ENCODE peak calls at places on chromosomes 1 and 21, in nine cellular contexts. G is WTC11, V is left ventricle myocardium inferior, B is GM23338, X is GM13976, P is Calu3, K is AG09309, O is glutamatergic neuron, A is progenitor cell of endocrine pancreas. U is an unnamed sample.

GRCh38 chr1:88982055-88982454 is 10.4 kb downstream of the KYAT3 start:
- DNase-seq in G (no peak), V (no peak), B (no peak), X (no peak), P (no peak), K (no peak), O (no peak), A (no peak), U (no peak)

GRCh38 chr1:26471498-26472329 is 526 bp upstream of the HMGN2 start:
- DNase-seq in G (peak), V (peak), B (peak), X (peak), P (peak), K (no peak), O (peak), A (peak), U (no peak)

GRCh38 chr1:85102479-85102878 is 54.2 kb upstream of the MCOLN3 start:
- DNase-seq in G (no peak), V (no peak), B (no peak), X (no peak), P (no peak), K (no peak), O (no peak), A (no peak), U (no peak)

GRCh38 chr1:22739648-22740385 is 29.2 kb downstream of the EPHB2 start:
- DNase-seq in G (no peak), V (no peak), B (no peak), X (no peak), P (no peak), K (peak), O (no peak), A (no peak), U (peak)

GRCh38 chr1:58477390-58477789 is 69.1 kb downstream of the OMA1 start:
- DNase-seq in G (no peak), V (no peak), B (no peak), X (no peak), P (no peak), K (no peak), O (no peak), A (no peak), U (no peak)

GRCh38 chr1:19391596-19391981 is 79.5 kb downstream of the SLC66A1 start:
- DNase-seq in G (no peak), V (no peak), B (no peak), X (no peak), P (no peak), K (no peak), O (no peak), A (no peak), U (no peak)

GRCh38 chr21:39048574-39048973 is 134.7 kb downstream of the PSMG1 start:
- DNase-seq in G (no peak), V (no peak), B (no peak), X (no peak), P (peak), K (no peak), O (peak), A (no peak), U (no peak)

GRCh38 chr21:21921410-21922232 is 923.4 kb downstream of the NCAM2 start:
- DNase-seq in G (no peak), V (no peak), B (peak), X (no peak), P (no peak), K (no peak), O (no peak), A (no peak), U (no peak)

GRCh38 chr1:160169553-160170399 is 18.4 kb downstream of the ATP1A4 start:
- DNase-seq in G (peak), V (no peak), B (peak), X (peak), P (no peak), K (no peak), O (no peak), A (no peak), U (no peak)

GRCh38 chr1:111754964-111755320 is 759 bp upstream of the DDX20 start:
- DNase-seq in G (no peak), V (no peak), B (peak), X (no peak), P (peak), K (no peak), O (peak), A (no peak), U (no peak)

GRCh38 chr1:198437352-198437751 is 103.1 kb downstream of the ATP6V1G3 start:
- DNase-seq in G (no peak), V (no peak), B (no peak), X (no peak), P (no peak), K (no peak), O (no peak), A (no peak), U (no peak)

GRCh38 chr1:39490596-39491145 is 765 bp upstream of the BMP8A start:
- DNase-seq in G (peak), V (no peak), B (peak), X (peak), P (no peak), K (no peak), O (peak), A (no peak), U (no peak)

GRCh38 chr1:94274561-94274960 is 37.2 kb upstream of the ARHGAP29 start:
- DNase-seq in G (no peak), V (no peak), B (no peak), X (no peak), P (no peak), K (no peak), O (no peak), A (no peak), U (no peak)

GRCh38 chr1:63917571-63918394 is 144.0 kb downstream of the ROR1 start:
- DNase-seq in G (peak), V (no peak), B (peak), X (no peak), P (peak), K (no peak), O (peak), A (no peak), U (no peak)
- TF ChIP-seq CTCF in G (peak), V (peak), B (peak), X (peak), P (peak), K (peak), O (no peak), A (peak), U (no peak)

DNA sequence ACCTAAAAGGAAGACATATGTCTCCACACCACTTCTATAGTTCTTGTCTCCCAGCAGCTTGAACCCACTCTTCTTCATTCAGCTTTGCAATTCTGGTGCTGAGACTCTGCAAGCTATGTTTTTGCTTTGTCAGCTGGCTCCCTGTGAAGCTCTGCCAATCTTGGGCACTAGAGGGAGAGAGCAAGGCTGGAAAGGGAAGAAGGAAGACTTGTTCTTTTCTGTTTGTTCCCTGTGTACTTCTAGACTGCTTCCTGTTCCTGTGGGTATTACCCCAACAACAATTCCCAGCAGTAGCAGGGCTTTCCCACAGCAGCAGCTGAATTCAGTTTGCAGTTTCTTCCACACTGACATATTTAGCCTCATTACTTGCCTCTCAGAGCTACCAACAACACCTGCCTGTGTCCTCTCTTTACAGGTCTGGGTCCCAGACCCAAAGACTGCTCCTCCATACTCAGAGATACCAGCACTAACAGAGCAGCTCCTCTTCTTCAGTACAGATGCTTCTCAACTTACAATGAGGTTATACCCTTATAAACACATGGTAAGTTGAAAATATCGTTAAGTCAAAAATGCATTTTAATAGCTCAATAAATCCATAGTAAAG is 275.2 kb upstream of the NEGR1 start:
- DNase-seq in G (peak), V (no peak), B (peak), X (no peak), P (peak), K (no peak), O (no peak), A (no peak), U (no peak)
- TF ChIP-seq CTCF in G (no peak), V (peak), B (peak), X (no peak), P (peak), K (peak), O (peak), A (peak), U (no peak)

GRCh38 chr1:204511366-204511765 is 4.8 kb upstream of the MDM4 start:
- DNase-seq in G (no peak), V (no peak), B (no peak), X (no peak), P (no peak), K (no peak), O (no peak), A (no peak), U (no peak)

GRCh38 chr1:204520834-204521709 is 4.9 kb downstream of the MDM4 start:
- DNase-seq in G (no peak), V (no peak), B (no peak), X (peak), P (no peak), K (no peak), O (no peak), A (no peak), U (no peak)

GRCh38 chr1:204513117-204513716 is 3.0 kb upstream of the MDM4 start:
- DNase-seq in G (no peak), V (no peak), B (no peak), X (peak), P (no peak), K (no peak), O (no peak), A (no peak), U (no peak)

GRCh38 chr1:204514841-204515240 is 1.4 kb upstream of the MDM4 start:
- DNase-seq in G (no peak), V (no peak), B (no peak), X (no peak), P (no peak), K (no peak), O (no peak), A (no peak), U (no peak)

DNA sequence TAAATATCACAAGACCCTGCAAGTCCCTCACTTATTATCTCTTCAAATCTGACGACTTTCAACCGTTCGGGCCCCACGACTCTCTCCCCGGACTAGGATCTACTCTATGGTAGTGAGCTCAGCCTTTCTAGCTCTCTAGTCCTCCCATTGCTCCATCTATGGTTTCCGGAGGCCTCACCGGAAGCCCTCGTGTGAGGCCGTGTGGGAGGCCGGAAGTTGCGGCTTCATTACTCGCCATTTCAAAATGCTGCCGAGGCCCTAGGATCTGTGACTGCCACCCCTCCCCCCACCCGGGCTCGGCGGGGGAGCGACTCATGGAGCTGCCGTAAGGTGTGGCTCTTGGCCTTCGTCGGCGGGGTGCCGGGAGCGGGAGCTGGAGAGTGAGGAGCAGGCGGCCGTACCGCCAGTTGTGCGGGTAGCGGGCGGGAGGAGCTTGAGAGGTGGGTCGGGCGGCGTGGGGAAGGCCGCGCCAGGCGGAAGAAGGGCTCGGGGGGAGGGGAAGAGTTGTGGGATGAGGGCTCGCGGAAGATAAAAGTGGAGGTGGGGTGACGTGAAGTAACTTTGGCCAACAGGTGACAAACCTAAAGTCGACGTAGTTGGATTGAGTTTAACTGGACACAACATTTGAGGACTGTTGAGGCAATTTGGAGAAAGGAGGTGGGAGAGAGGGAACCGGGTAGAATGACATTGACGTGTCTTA is at the start of gene MDM4:
- DNase-seq in G (peak), V (peak), B (peak), X (peak), P (peak), K (peak), O (peak), A (peak), U (peak)
- TF ChIP-seq CTCF in G (no peak), V (no peak), B (no peak), X (peak), P (no peak), K (no peak), O (no peak), A (no peak), U (no peak)

DNA sequence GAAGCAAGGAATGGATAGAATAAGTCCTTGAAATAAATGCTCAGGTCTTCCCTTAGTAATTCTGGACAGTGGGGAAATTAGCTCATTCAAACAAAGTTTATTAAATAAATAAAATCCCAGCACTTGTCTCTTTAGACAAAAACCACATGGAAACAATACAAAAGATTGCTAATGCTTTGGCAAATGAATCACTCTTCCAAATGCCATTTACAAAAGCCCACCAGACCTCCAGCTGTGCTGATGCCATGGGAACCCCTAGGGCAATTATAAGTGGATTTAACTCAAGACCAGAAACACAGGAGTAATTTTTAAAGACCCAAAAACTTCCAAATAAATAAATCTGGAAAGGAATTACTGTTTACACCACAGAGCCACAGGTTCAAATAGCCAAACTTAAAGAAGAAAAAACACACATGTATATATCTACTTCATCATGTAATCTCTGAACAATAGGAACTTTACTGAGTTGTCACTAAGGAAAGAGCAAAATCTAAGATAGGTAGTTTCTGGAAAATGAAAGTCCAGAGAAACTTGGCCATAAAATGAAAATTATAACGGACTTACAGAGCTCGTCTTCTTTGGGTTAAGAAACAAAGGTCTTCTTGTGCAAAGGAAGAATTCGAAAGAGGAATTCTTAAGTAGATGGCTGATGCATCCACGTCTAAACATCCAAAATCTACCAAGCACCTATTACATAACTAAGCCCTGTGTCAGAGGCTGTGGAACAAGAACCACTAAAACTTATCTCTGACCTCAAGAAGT is 399.4 kb downstream of the SMYD3 start:
- DNase-seq in G (no peak), V (no peak), B (peak), X (no peak), P (no peak), K (no peak), O (no peak), A (no peak), U (no peak)
- TF ChIP-seq CTCF in G (no peak), V (no peak), B (no peak), X (no peak), P (no peak), K (no peak), O (no peak), A (no peak), U (no peak)

GRCh38 chr1:38137164-38137563 is 90.6 kb upstream of the POU3F1 start:
- DNase-seq in G (no peak), V (no peak), B (no peak), X (no peak), P (no peak), K (no peak), O (no peak), A (no peak), U (no peak)

GRCh38 chr1:38140025-38140487 is 93.5 kb upstream of the POU3F1 start:
- DNase-seq in G (peak), V (no peak), B (peak), X (no peak), P (no peak), K (no peak), O (no peak), A (no peak), U (no peak)

GRCh38 chr1:38141483-38141882 is 94.9 kb upstream of the POU3F1 start:
- DNase-seq in G (no peak), V (no peak), B (no peak), X (no peak), P (no peak), K (no peak), O (no peak), A (no peak), U (no peak)

GRCh38 chr1:38135621-38136414 is 89.2 kb upstream of the POU3F1 start:
- DNase-seq in G (peak), V (no peak), B (no peak), X (no peak), P (no peak), K (no peak), O (no peak), A (no peak), U (no peak)

DNA sequence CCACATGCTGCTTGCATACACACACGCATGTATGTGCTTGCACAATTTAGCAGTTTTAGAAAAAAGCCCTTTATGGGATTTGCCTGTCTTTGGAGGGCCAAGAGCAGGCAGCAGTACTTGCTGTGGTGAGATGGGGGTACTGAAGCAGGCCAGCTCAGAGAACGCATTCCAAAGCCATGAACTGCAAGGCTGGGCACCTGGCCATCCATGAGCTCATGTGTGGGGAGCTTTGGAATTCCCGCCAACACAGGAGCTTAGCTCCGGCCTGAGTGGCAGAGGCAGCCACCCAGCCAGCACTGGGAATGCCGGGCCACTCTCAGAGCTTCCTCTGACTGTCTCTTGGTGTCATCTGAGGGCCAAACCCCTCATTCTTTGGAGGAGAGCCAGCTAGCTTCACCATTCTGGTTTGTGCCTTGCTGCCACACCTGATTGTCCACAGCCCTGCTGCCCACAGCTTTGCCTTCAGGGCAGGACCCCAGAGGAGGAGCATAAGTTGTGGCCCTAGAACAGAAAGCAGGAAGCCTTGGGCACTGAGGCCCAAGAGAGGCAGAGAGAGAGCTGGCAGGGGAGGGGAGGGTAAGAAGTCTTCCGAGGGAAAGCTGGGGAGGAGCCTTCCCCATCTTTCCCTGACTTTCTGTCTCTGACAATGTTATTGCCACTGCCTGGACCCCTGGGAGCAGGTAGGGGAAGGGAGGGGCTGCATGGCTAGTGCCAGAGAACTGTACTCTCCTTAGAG is 92.1 kb upstream of the POU3F1 start:
- DNase-seq in G (no peak), V (peak), B (no peak), X (no peak), P (no peak), K (peak), O (no peak), A (no peak), U (peak)
- TF ChIP-seq CTCF in G (no peak), V (peak), B (no peak), X (no peak), P (no peak), K (peak), O (no peak), A (no peak), U (no peak)

GRCh38 chr1:209095627-209096595 is 487.6 kb upstream of the CAMK1G start:
- DNase-seq in G (no peak), V (no peak), B (no peak), X (no peak), P (peak), K (peak), O (no peak), A (no peak), U (no peak)

DNA sequence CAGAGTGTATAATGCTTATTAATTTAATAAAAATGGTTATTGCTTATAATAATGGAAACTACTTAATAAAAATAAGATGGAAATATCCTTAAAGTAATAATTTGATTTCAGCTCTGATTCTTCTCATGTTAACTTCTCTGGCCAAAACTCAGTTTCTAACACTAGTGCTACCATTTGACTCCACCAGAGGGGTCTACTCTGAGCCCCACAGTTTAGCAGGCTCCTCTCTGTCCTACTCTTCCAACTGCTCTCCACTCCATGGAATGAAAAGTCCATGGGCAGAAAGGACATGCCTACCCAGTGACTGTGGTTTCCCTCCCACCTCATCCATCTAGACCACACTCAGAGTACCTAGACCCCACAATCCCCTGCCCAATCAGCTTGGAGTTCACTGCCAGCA is 489.1 kb upstream of the CAMK1G start:
- DNase-seq in G (no peak), V (no peak), B (peak), X (no peak), P (no peak), K (no peak), O (no peak), A (no peak), U (no peak)
- TF ChIP-seq CTCF in G (no peak), V (no peak), B (peak), X (no peak), P (no peak), K (no peak), O (peak), A (peak), U (no peak)

GRCh38 chr1:65526049-65526556 is 105.6 kb downstream of the LEPR start:
- DNase-seq in G (no peak), V (no peak), B (peak), X (no peak), P (no peak), K (no peak), O (no peak), A (no peak), U (no peak)

GRCh38 chr1:65527672-65528071 is 107.2 kb downstream of the LEPR start:
- DNase-seq in G (no peak), V (no peak), B (no peak), X (no peak), P (no peak), K (no peak), O (no peak), A (no peak), U (no peak)

GRCh38 chr1:65527211-65527610 is 106.7 kb downstream of the LEPR start:
- DNase-seq in G (no peak), V (no peak), B (no peak), X (no peak), P (no peak), K (peak), O (no peak), A (no peak), U (no peak)

GRCh38 chr1:65525297-65526048 is 105.0 kb downstream of the LEPR start:
- DNase-seq in G (peak), V (no peak), B (peak), X (peak), P (no peak), K (no peak), O (peak), A (peak), U (no peak)

GRCh38 chr1:65528104-65528503 is 107.6 kb downstream of the LEPR start:
- DNase-seq in G (no peak), V (no peak), B (no peak), X (no peak), P (no peak), K (no peak), O (no peak), A (no peak), U (no peak)
- TF ChIP-seq CTCF in G (no peak), V (peak), B (peak), X (no peak), P (peak), K (peak), O (peak), A (peak), U (no peak)

GRCh38 chr1:203673550-203674411 is 47.1 kb downstream of the ATP2B4 start:
- DNase-seq in G (no peak), V (peak), B (peak), X (peak), P (peak), K (peak), O (no peak), A (no peak), U (peak)
- TF ChIP-seq CTCF in G (no peak), V (peak), B (peak), X (no peak), P (peak), K (peak), O (no peak), A (no peak), U (no peak)

U was measured in omental fat pad.